ENCODE peak calls at places on chromosomes 7 and 10, in four cellular contexts. D, A, E and F are unnamed samples.

GRCh38 chr10:35345383-35345742 is 9.1 kb downstream of the CCNY start:
- DNase-seq in D (no peak), A (no peak), E (no peak), F (no peak)

GRCh38 chr10:109845308-109845707 is 78.0 kb downstream of the XPNPEP1 start:
- DNase-seq in D (no peak), A (no peak), E (no peak), F (no peak)

GRCh38 chr7:103811315-103811714 is 178.1 kb downstream of the RELN start:
- DNase-seq in D (no peak), A (no peak), E (no peak), F (no peak)

GRCh38 chr7:47561715-47562446 is 20.0 kb downstream of the TNS3 start:
- DNase-seq in D (no peak), A (no peak), E (no peak), F (no peak)

GRCh38 chr7:81833401-81833800 is 63.6 kb upstream of the HGF start:
- DNase-seq in D (no peak), A (no peak), E (peak; percentile 15), F (no peak)

GRCh38 chr10:44947356-44948152 is 12.0 kb upstream of the RASSF4 start:
- DNase-seq in D (no peak), A (no peak), E (no peak), F (no peak)

GRCh38 chr10:17737021-17737965 is 14.7 kb upstream of the TMEM236 start:
- DNase-seq in D (peak; percentile 83), A (no peak), E (peak; percentile 55), F (peak; percentile 43)

GRCh38 chr7:28940741-28941385 is 17.3 kb downstream of the TRIL start:
- DNase-seq in D (no peak), A (no peak), E (no peak), F (no peak)

GRCh38 chr7:137298464-137298794 is 45.1 kb downstream of the PTN start:
- DNase-seq in D (no peak), A (no peak), E (no peak), F (no peak)

GRCh38 chr7:140165422-140165821 is 11.4 kb downstream of the KDM7A start:
- DNase-seq in D (no peak), A (peak; percentile 35), E (no peak), F (no peak)

GRCh38 chr7:132609906-132610520 is 33.7 kb upstream of the PLXNA4 start:
- DNase-seq in D (no peak), A (no peak), E (no peak), F (no peak)

GRCh38 chr7:30422922-30423321 is 55.7 kb downstream of the NOD1 start:
- DNase-seq in D (no peak), A (peak; percentile 48), E (no peak), F (no peak)

GRCh38 chr10:13830385-13830784 is 243.6 kb downstream of the PRPF18 start:
- DNase-seq in D (no peak), A (no peak), E (no peak), F (no peak)
- TF ChIP-seq CTCF in D (no peak), A (no peak), E (no peak), F (no peak)

GRCh38 chr7:66558201-66558641 is 70.5 kb upstream of the KCTD7 start:
- DNase-seq in D (no peak), A (no peak), E (no peak), F (no peak)
- H3K36me3 ChIP-seq in D (no peaks in the 10 kb centered on the region), A (peaks cover 16% of the 10 kb centered on the region), E (no peaks in the 10 kb centered on the region), F (peaks cover 13% of the 10 kb centered on the region)

DNA sequence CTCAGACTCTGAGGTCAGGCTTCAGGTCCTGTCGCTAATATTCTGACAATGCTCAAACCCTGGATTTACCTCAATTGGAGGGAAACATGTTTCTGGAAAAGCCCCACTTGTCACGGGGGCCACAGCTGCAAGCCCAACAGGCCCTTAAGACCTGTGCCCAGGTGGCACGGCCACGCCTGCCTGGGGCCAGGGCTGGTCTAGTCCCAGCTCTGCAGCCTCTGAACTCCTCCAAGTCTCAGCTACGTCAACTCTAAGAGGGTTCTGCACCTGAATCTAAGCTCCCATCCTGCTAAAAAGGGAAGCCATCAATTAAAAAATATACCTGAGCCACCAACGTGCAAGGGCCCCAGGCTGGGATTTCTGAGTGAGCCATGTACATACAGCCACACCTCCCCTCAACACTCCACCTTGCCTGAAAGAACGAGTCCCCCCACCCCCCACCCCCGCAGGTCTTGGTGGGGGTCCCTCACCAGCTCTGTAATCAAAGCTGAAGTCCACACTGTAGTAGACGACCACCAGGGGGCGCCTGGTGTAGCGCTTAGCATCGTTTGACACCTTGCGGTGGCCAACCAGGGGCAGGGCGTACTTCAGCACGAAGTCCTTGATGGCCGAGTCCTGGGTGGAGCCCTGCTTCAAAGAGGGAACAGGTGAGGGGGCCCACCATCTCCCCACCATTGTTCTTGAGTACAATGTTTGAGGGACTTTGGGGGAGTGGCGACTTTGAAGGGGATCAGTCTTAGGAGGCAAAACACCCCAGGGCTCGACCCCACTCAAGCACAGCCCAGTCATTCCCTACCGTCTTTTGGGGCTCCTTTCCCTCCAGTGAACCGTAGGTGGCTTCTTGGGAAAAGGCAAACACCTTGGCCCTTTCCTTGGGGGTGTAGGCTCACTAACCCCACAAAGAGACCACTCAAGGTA is 22.6 kb downstream of the PDIA4 start:
- DNase-seq in D (peak; percentile 82), A (peak; percentile 43), E (peak; percentile 66), F (peak; percentile 81)
- TF ChIP-seq CTCF in D (peak; percentile 90), A (peak; percentile 75), E (peak; percentile 93), F (peak; percentile 82)

GRCh38 chr10:70805619-70806215 is 10.0 kb upstream of the SGPL1 start:
- DNase-seq in D (no peak), A (no peak), E (no peak), F (no peak)

GRCh38 chr10:70807566-70807965 is 8.2 kb upstream of the SGPL1 start:
- DNase-seq in D (no peak), A (no peak), E (no peak), F (no peak)

GRCh38 chr10:70809011-70809611 is 6.6 kb upstream of the SGPL1 start:
- DNase-seq in D (no peak), A (no peak), E (no peak), F (no peak)

GRCh38 chr10:70804424-70804814 is 11.3 kb upstream of the SGPL1 start:
- DNase-seq in D (no peak), A (no peak), E (no peak), F (no peak)

GRCh38 chr10:70806841-70807240 is 8.9 kb upstream of the SGPL1 start:
- DNase-seq in D (no peak), A (no peak), E (no peak), F (no peak)
- H3K36me3 ChIP-seq in D (no peaks in the 10 kb centered on the region), A (no peaks in the 10 kb centered on the region), E (no peaks in the 10 kb centered on the region), F (no peaks in the 10 kb centered on the region)

GRCh38 chr7:19269301-19269700 is 124.1 kb upstream of the FERD3L start:
- DNase-seq in D (no peak), A (no peak), E (no peak), F (no peak)

GRCh38 chr7:19275000-19275399 is 129.8 kb upstream of the FERD3L start:
- DNase-seq in D (no peak), A (no peak), E (peak; percentile 23), F (no peak)
- TF ChIP-seq CTCF in D (no peak), A (no peak), E (no peak), F (no peak)

DNA sequence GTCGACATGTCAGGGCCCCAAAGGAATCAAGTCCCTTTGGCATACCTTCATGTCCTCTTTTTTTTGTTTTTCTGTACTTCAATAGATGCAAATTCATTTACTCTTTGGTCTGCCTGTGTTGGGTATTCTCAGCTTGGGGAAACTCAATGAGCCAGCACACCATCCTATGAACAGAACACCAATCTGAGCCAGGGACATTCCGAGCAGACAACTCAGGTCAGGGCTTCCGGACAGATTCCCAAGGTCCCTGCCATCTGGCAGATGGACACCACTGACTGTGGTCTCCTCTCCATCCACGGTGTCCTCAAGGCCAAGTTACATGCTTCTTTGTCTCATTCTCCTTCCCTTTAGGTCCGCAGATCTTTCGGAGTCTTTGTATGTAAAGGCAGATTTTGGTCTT is 129.5 kb downstream of the NRF1 start:
- DNase-seq in D (no peak), A (no peak), E (no peak), F (no peak)
- H3K36me3 ChIP-seq in D (no peaks in the 10 kb centered on the region), A (no peaks in the 10 kb centered on the region), E (no peaks in the 10 kb centered on the region), F (no peaks in the 10 kb centered on the region)

DNA sequence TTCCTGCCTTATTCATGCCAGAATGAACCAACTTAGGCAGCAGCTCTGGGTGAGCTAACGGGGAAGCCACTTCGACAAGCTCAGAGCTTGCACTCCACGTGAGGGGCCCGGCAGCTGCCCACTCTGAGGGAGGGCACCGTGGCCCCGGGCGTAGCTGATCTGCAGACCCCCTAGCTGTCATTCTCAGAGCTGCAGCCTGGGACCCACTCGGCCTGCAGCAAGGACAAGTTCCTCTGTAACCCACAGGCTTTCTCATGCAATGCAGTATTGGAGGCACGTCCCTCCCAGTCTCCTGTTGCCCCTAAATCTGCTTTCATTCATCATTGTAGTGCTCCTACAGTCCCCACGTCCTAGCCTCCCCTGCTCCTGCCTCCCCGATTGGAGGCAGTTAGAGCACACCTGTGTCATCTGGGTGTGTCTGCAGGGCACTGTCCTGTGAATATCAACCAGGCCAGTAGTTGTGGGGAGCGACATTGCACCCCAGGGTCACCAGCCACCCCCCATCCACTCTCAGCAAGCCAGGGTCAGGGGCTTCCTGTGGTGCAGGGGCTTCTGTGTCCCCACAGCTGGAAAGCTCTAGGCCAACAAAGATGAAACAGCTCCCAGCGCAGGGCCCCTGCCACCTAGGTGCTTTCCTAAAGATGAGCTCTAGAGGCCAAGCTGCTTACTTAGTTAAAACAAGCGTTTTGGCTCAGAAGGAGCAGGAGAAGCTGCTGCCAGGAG is 333.7 kb downstream of the ADARB2 start:
- DNase-seq in D (no peak), A (no peak), E (no peak), F (no peak)
- TF ChIP-seq CTCF in D (no peak), A (peak; percentile 34), E (no peak), F (no peak)

DNA sequence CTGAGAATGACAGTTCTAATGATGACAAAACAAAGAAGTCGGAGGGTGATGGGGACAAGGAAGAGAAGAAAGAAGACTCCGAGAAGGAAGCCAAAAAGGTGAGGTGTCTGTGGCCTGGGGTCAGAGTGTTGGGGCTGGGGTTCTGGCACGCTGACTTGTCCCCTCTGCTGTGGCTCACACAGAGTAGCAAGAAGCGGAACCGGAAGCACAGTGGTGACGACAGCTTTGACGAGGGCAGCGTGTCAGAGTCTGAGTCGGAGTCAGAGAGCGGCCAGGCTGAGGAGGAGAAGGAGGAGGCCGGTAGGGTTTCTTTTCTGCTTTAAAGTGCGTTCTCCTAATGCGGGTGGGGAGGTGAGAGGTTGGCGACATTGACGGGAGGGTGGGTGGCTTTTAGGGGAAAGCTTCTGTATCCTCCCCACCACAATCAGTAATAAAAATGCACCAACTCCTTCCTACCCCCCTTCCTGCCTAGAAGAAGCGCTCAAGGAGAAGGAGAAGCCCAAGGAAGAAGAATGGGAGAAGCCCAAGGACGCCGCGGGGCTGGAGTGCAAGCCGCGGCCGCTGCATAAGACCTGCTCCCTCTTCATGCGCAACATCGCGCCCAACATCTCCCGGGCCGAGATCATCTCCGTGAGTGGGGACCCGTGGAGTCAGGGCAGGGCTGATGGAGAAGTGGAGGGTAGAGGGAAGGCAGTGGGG is 4.6 kb downstream of the UFSP1 start:
- DNase-seq in D (no peak), A (no peak), E (no peak), F (no peak)
- H3K36me3 ChIP-seq in D (peaks cover 31% of the 10 kb centered on the region), A (peaks cover 85% of the 10 kb centered on the region), E (peaks cover 45% of the 10 kb centered on the region), F (no peaks in the 10 kb centered on the region)